ENCODE peak calls at places on chromosomes 1 and 21, in seven cellular contexts. B is A673, S is heart left ventricle, Y is mammary epithelial cell, A is right lobe of liver, Z is hepatocyte, E is adipocyte. M is an unnamed sample.
A peak's percentile ranks its signal among the peaks of the same experiment; 100 is the strongest.

GRCh38 chr1:198157847-198158765 is 1.3 kb downstream of the NEK7 start:
- DNase-seq in E (peak; percentile 60), Y (peak; percentile 37), B (peak; percentile 35), Z (peak; percentile 18), S (no peak), A (no peak), M (no peak)

GRCh38 chr1:248737457-248737856 is 18.1 kb downstream of the LYPD8 start:
- DNase-seq in B (no peak), A (no peak), Z (no peak), S (no peak), Y (no peak), E (no peak), M (no peak)

GRCh38 chr1:22111620-22112019 is 31.3 kb downstream of the WNT4 start:
- DNase-seq in S (no peak), B (no peak), Y (no peak), E (no peak), Z (no peak), A (no peak), M (no peak)

GRCh38 chr1:173377266-173377665 is 99.9 kb upstream of the PRDX6 start:
- DNase-seq in S (no peak), E (no peak), Z (no peak), B (no peak), A (no peak), Y (no peak), M (no peak)

GRCh38 chr1:184150776-184151531 is 99.4 kb downstream of the TSEN15 start:
- DNase-seq in E (no peak), S (peak; percentile 23), Y (no peak), Z (no peak), B (peak; percentile 62), A (no peak), M (no peak)

GRCh38 chr1:29284286-29284960 is 48.1 kb downstream of the PTPRU start:
- DNase-seq in E (no peak), A (no peak), B (no peak), Z (no peak), S (no peak), Y (no peak), M (no peak)

GRCh38 chr1:110214454-110215404 is 4.6 kb downstream of the KCNC4 start:
- DNase-seq in E (peak; percentile 49), S (no peak), B (no peak), A (no peak), Y (no peak), Z (peak; percentile 43), M (no peak)

GRCh38 chr1:178020968-178021640 is 51.2 kb upstream of the SEC16B start:
- DNase-seq in Y (no peak), Z (no peak), S (no peak), B (no peak), A (no peak), E (no peak), M (no peak)

GRCh38 chr1:98920441-98921110 is 84.1 kb downstream of the PLPPR5 start:
- DNase-seq in Y (peak; percentile 75), S (no peak), A (no peak), Z (no peak), E (peak; percentile 52), B (no peak), M (no peak)

GRCh38 chr1:210669951-210670350 is 341.2 kb downstream of the HHAT start:
- DNase-seq in Z (no peak), S (no peak), B (no peak), A (no peak), E (no peak), Y (no peak), M (no peak)

GRCh38 chr1:216081445-216081844 is 341.8 kb downstream of the USH2A start:
- DNase-seq in B (no peak), A (peak; percentile 39), S (no peak), E (no peak), Y (no peak), Z (no peak), M (no peak)

GRCh38 chr1:169295846-169296245 is 71.8 kb downstream of the NME7 start:
- DNase-seq in B (no peak), E (no peak), S (no peak), Z (no peak), A (no peak), Y (no peak), M (no peak)

GRCh38 chr21:46427516-46427915 is 31.2 kb upstream of the DIP2A start:
- DNase-seq in Y (no peak), E (no peak), Z (no peak), S (no peak), B (no peak), A (no peak), M (no peak)

GRCh38 chr1:110106013-110106941 is 6.0 kb upstream of the UBL4B start:
- DNase-seq in A (peak; percentile 63), E (peak; percentile 85), Y (peak; percentile 36), S (peak; percentile 65), B (peak; percentile 74), Z (peak; percentile 86), M (peak; percentile 52)

GRCh38 chr21:41751621-41752020 is 15.2 kb downstream of the RIPK4 start:
- DNase-seq in A (no peak), E (no peak), Z (peak; percentile 63), B (no peak), S (no peak), Y (peak; percentile 87), M (no peak)

GRCh38 chr21:41753001-41753725 is 13.7 kb downstream of the RIPK4 start:
- DNase-seq in Y (no peak), S (no peak), E (no peak), B (peak; percentile 52), A (no peak), Z (no peak), M (no peak)

GRCh38 chr21:41750532-41751151 is 16.2 kb downstream of the RIPK4 start:
- DNase-seq in S (no peak), Y (no peak), Z (no peak), E (peak; percentile 61), B (peak; percentile 65), A (no peak), M (no peak)

GRCh38 chr21:41750051-41750450 is 16.8 kb downstream of the RIPK4 start:
- DNase-seq in S (no peak), E (no peak), Z (no peak), A (no peak), Y (no peak), B (no peak), M (no peak)

DNA sequence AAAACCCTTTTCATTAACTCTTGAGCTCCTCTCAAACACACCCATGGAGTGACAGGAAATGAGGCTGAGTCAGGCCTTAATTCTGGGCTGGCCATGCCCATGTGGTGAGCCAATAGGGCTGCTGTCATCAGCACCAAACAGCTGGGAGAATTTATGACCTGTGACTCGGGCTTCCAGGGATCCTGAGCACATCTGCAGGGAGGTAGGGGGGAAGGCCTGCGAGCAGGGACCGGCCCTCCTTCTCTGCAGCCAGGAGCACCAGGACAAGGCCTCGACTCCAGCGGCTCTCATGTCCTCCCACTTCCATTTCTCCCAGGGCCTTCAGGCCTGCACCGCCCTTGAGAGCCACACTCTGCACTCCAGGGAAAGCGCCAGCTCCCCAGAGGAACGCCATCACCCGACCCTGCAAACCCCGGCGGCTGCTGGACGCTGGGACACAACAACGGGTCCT is 14.6 kb downstream of the RIPK4 start:
- DNase-seq in A (no peak), E (peak; percentile 40), S (no peak), Z (peak; percentile 48), B (peak; percentile 95), Y (peak; percentile 83), M (no peak)
- H3K27me3 ChIP-seq in A (no peaks in the 10 kb centered on the region), E (peaks cover 10% of the 10 kb centered on the region), S (peaks cover 2% of the 10 kb centered on the region), Z (no peaks in the 10 kb centered on the region), B (no peaks in the 10 kb centered on the region), Y (no peaks in the 10 kb centered on the region), M (no peaks in the 10 kb centered on the region)

DNA sequence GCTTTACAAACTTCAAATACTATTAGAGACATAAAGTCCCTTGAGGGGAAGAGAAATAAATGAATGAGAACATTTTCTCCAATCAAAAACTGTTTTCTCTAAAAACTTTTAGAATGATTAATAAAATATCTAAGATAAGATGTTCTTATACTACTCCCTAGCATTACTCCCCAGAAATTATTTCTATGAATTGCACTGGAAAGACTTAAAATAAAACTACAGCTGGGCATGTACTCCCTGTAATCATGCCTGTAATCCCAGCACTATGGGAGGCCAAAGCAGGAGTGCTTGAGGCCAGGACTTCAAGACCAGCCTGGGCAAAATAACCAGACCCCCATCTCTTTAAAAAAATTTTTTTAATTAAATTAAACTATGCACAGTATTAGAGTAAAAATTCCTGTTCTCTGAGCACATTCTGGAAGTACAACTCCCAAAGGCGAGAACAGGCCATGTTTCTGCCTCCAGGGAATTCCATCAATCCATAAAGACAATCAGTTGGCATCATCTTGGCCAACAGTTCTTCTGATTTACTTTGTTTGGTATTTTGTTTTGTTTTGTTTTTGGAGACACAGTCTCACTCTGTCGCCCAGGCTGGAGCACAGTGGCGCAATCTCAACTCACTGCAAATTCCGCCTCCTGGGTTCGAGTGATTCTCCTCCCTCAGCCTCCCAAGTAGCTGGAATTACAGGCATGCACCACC is 77.9 kb downstream of the TGFBR3 start:
- DNase-seq in A (no peak), E (no peak), Z (no peak), B (no peak), S (no peak), Y (no peak), M (no peak)
- H3K9me3 ChIP-seq in A (no peaks in the 10 kb centered on the region), E (no peaks in the 10 kb centered on the region), Z (no peaks in the 10 kb centered on the region), B (no peaks in the 10 kb centered on the region), S (no peaks in the 10 kb centered on the region), Y (no peaks in the 10 kb centered on the region), M (no peaks in the 10 kb centered on the region)

GRCh38 chr1:221510793-221511503 is 230.9 kb downstream of the DUSP10 start:
- DNase-seq in B (no peak), A (no peak), Z (peak; percentile 8), S (no peak), Y (no peak), E (no peak), M (no peak)

GRCh38 chr1:221515496-221515895 is 226.4 kb downstream of the DUSP10 start:
- DNase-seq in Y (no peak), A (no peak), Z (no peak), E (no peak), S (no peak), B (no peak), M (no peak)

GRCh38 chr1:221511797-221512196 is 230.1 kb downstream of the DUSP10 start:
- DNase-seq in S (no peak), Z (no peak), A (no peak), Y (no peak), B (no peak), E (no peak), M (no peak)

DNA sequence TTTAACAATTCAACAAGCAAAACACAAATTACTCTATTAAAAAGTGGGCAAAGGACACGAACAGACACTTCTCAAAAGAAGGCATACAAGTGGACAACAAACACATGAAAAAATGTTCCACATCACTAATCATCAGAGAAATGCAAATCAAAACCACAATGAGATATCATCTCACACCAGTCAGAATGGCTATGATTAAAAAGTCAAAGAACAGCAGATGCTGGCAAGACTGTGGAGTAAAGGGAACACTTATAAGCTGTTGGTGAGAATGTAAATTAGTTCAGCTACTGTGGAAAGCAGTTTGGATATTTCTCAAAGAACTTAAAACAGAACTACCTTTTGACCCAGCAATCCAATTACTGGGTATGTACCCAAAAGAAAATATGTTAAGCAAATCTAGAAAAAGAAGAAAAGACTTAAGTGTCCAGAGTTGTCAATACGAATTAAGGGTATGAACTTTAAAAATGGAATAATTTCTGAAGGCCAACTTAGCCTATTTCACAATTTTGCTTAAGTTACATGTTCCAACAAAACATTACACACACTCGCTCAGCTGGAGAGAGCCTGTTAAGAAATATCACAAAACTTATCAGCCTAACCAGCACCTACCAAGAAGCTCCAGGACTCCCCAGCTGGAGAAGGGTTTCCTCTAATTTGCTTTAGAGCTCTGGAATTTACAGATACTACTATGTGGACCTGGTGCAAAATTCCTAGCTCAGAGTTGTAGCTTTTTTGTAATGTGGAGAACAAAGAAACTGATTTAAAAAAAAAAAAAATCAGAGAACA is 232.1 kb downstream of the DUSP10 start:
- DNase-seq in B (no peak), A (no peak), S (no peak), Z (no peak), Y (no peak), E (peak; percentile 80), M (no peak)
- H3K4me3 ChIP-seq in B (no peak overlapping the region), A (no peak overlapping the region), S (no peak overlapping the region), Z (no peak overlapping the region), Y (no peak overlapping the region), E (no peak overlapping the region), M (no peak overlapping the region)

GRCh38 chr1:18404460-18404859 is 76.3 kb upstream of the KLHDC7A start:
- DNase-seq in S (no peak), Z (no peak), B (no peak), E (no peak), Y (no peak), A (no peak), M (no peak)
- H3K27me3 ChIP-seq in S (peaks cover 10% of the 10 kb centered on the region), Z (peaks cover 7% of the 10 kb centered on the region), B (no peaks in the 10 kb centered on the region), E (peaks cover 29% of the 10 kb centered on the region), Y (no peaks in the 10 kb centered on the region), A (no peaks in the 10 kb centered on the region), M (no peaks in the 10 kb centered on the region)